ENCODE peak calls at places on chromosomes 5 and 9, in six cellular contexts. T is thyroid gland, K is stomach, Y is sigmoid colon, B is esophagus squamous epithelium, Q is heart left ventricle. P is an unnamed sample.

GRCh38 chr5:159956074-159956473 is 39.8 kb downstream of the ADRA1B start:
- DNase-seq in T (no peak), K (no peak), Y (no peak), B (no peak), Q (no peak), P (no peak)

GRCh38 chr9:13800776-13801175 is 513.2 kb downstream of the NFIB start:
- DNase-seq in T (no peak), K (no peak), Y (no peak), B (no peak), Q (no peak), P (no peak)

GRCh38 chr5:56595561-56595960 is 219.8 kb upstream of the MAP3K1 start:
- DNase-seq in T (no peak), K (no peak), Y (no peak), B (no peak), Q (no peak), P (no peak)

GRCh38 chr5:54455413-54456157 is at the start of gene HSPB3:
- DNase-seq in T (no peak), K (no peak), Y (peak; percentile 74), B (no peak), Q (peak; percentile 55), P (no peak)

GRCh38 chr9:121292051-121292450 is 24.1 kb downstream of the GSN start:
- DNase-seq in T (no peak), K (no peak), Y (no peak), B (no peak), Q (no peak), P (no peak)

GRCh38 chr9:107739601-107740082 is 250.1 kb upstream of the KLF4 start:
- DNase-seq in T (peak; percentile 82), K (peak; percentile 71), Y (peak; percentile 74), B (no peak), Q (peak; percentile 53), P (peak; percentile 42)

GRCh38 chr9:21023861-21024260 is 7.6 kb downstream of the HACD4 start:
- DNase-seq in T (no peak), K (no peak), Y (no peak), B (no peak), Q (no peak), P (no peak)

GRCh38 chr5:175712681-175713085 is 54.8 kb downstream of the HRH2 start:
- DNase-seq in T (no peak), K (peak; percentile 25), Y (no peak), B (no peak), Q (no peak), P (no peak)

GRCh38 chr9:134066923-134067851 is 639 bp downstream of the BRD3 start:
- DNase-seq in T (peak; percentile 45), K (peak; percentile 34), Y (peak; percentile 73), B (no peak), Q (no peak), P (no peak)

DNA sequence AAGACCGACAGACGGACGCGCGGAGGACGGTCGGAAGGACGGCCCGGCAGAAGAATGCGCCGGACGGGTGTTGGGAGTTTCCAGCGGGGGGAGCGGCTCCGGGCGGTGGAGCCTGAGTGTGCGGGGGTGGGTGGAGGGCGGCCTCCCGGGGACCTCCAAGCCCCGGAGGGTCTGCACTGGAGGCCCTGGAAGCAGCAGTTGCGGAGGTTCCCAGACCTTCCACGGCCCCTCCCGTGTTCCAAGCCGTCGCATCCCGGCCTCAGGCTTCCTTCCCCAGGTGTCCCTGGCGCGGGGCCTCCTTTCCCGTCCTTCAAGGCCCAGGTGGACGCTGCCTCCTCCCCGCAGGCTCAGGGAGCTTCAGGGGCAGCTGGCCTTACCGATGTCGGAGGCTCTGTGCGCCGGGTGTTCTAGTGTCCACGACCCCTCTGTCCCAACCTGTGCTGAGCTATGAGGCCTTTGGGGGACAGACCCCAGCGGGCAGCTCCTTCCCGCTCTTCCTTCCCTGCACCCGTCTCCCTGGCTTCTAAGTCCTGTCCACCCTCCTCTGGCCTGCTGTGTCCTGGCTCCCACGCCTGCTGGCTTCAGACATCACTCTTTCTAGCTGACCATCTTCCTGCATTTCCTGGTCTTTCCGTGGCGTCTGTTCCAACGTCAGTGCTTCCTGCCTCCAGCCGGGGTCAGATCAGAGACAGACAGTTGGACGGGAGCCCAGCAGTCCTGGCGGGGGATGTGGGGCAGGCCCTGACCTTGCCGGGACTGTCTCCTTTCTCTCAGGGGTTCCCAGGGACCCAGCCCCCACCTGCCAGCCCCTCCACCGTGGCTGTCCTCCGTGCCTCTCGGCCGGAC is 5.6 kb downstream of the NRARP start:
- DNase-seq in T (no peak), K (peak; percentile 67), Y (no peak), B (no peak), Q (peak; percentile 92), P (no peak)
- TF ChIP-seq POLR2A in T (no peak), K (no peak), Y (no peak), B (no peak), Q (no peak), P (no peak)

GRCh38 chr9:3500044-3500443 is 25.8 kb downstream of the RFX3 start:
- DNase-seq in T (no peak), K (no peak), Y (no peak), B (no peak), Q (no peak), P (no peak)
- H3K4me3 ChIP-seq in T (no peak overlapping the region), K (no peak overlapping the region), Y (no peak overlapping the region), B (no peak overlapping the region), Q (no peak overlapping the region), P (no peak overlapping the region)

GRCh38 chr5:68225188-68225910 is 9.8 kb downstream of the PIK3R1 start:
- DNase-seq in T (peak; percentile 63), K (peak; percentile 69), Y (peak; percentile 90), B (no peak), Q (peak; percentile 62), P (peak; percentile 64)
- H3K4me1 ChIP-seq in T (peaks cover 17% of the 10 kb centered on the region), K (peaks cover 42% of the 10 kb centered on the region), Y (peaks cover 95% of the 10 kb centered on the region), B (peaks cover 12% of the 10 kb centered on the region), Q (peaks cover 86% of the 10 kb centered on the region), P (no peaks in the 10 kb centered on the region)

DNA sequence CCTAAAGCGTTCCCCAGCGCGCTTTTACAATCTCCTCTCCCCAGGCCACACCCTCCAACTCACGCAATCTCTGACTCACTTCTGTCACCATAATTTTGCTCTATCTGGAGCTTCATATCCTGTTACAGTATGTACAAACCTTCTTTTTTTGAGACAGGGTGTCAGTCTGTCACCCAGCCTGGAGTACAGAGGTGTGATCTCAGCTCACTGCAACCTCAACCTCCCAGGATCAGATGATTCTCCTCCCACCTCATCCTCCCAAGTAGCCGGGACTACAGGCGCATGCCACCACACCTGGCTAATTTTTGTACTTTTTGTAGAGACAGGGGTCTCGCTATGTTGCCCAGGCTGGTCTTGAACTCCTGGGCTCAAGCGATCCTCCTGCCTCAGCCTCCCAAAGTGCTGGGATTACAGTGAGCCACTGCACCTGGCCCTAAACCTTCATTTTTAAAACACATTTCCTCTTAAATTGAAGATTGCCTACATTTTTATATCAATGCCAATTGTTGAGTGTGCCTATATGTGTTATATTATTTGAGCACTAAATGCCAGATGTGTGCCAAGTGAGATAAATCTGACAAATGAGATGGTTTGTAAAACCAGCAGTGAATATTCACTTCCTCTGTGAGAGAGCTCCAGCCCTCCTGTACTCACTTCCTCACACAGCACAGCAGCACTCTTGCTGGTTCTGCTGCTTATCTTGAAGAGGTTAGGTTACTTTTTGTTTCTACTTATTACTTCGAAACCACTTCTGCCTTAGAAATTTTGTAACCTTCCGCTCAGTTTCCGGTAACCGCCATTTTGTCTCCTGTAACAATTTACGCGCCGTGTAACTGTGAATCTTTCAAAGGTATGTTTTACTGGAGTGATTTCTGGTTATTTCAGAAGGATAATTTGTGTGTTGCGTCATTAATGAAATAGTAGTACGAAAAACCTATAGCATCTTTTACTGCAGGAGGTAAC is 57.9 kb downstream of the DOCK8 start:
- DNase-seq in T (no peak), K (peak; percentile 41), Y (no peak), B (no peak), Q (no peak), P (no peak)
- TF ChIP-seq POLR2A in T (no peak), K (no peak), Y (no peak), B (no peak), Q (no peak), P (no peak)

DNA sequence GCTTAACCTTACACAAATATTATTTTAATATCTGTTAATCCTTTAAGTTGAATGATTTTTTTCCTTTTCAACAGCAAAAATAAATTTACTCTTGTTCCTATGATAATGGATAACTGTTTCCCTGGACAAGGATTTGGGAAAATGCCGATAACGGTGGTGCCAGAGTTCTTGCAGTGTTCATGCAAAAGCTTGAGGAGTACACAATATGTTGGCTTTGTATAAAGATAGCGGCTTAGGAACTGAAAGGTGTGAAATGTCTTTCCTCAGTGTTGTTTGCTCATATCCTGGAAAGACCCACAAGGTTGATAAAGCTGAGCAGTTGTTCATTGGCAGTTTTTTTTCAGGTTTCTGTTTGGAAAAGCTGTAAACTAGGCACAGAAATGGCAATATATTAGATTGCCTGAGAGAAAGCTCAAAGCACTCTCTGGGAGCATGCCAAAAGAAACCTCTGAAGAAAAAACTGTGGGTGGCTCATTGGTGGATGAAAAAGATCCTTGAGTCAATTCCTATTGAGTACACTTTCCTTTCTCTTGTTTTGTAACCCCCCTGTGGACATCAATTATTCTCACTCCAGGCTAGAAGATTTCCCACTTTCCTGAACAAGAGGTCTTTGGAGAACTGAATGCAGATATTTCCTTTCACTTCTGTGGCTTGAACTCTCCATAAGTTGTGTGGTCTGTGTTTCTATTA is 117.2 kb upstream of the RGMB start:
- DNase-seq in T (no peak), K (peak; percentile 68), Y (no peak), B (no peak), Q (no peak), P (no peak)
- H3K4me3 ChIP-seq in T (no peak overlapping the region), K (no peak overlapping the region), Y (no peak overlapping the region), B (no peak overlapping the region), Q (no peak overlapping the region), P (no peak overlapping the region)

GRCh38 chr9:6076856-6077255 is 61.4 kb upstream of the RANBP6 start:
- DNase-seq in T (no peak), K (no peak), Y (no peak), B (no peak), Q (no peak), P (no peak)
- H3K4me1 ChIP-seq in T (no peaks in the 10 kb centered on the region), K (no peaks in the 10 kb centered on the region), Y (no peaks in the 10 kb centered on the region), B (no peaks in the 10 kb centered on the region), Q (no peaks in the 10 kb centered on the region), P (no peaks in the 10 kb centered on the region)

P was measured in breast epithelium.